ENCODE peak calls at places on chromosomes 11 and 22, in four cellular contexts. X, Z, F and W are unnamed samples.

GRCh38 chr11:134418119-134418840 is 6.2 kb upstream of the B3GAT1 start:
- DNase-seq in X (peak; percentile 29), Z (peak; percentile 29), F (peak; percentile 13), W (no peak)

GRCh38 chr22:36580846-36581245 is 51.9 kb upstream of the EIF3D start:
- DNase-seq in X (no peak), Z (no peak), F (no peak), W (no peak)

GRCh38 chr11:79185351-79185750 is 255.5 kb downstream of the TENM4 start:
- DNase-seq in X (no peak), Z (no peak), F (no peak), W (no peak)

GRCh38 chr11:131626761-131627160 is 256.3 kb downstream of the NTM start:
- DNase-seq in X (no peak), Z (no peak), F (no peak), W (no peak)

GRCh38 chr11:35689081-35689996 is 26.8 kb downstream of the TRIM44 start:
- DNase-seq in X (no peak), Z (no peak), F (no peak), W (no peak)

GRCh38 chr11:58912124-58912523 is 27.2 kb upstream of the GLYATL1 start:
- DNase-seq in X (no peak), Z (no peak), F (no peak), W (no peak)

GRCh38 chr11:77191823-77192495 is 63.9 kb downstream of the MYO7A start:
- DNase-seq in X (peak; percentile 98), Z (peak; percentile 77), F (peak; percentile 94), W (peak; percentile 72)

GRCh38 chr22:49052023-49052538 is 775.6 kb downstream of the BRD1 start:
- DNase-seq in X (no peak), Z (no peak), F (no peak), W (no peak)

GRCh38 chr11:76738618-76739220 is 44.4 kb upstream of the TSKU start:
- DNase-seq in X (no peak), Z (no peak), F (no peak), W (no peak)

GRCh38 chr11:93187290-93187689 is 10.5 kb downstream of the SLC36A4 start:
- DNase-seq in X (no peak), Z (no peak), F (no peak), W (no peak)

GRCh38 chr11:12737024-12737423 is 62.8 kb downstream of the TEAD1 start:
- DNase-seq in X (no peak), Z (no peak), F (no peak), W (no peak)

GRCh38 chr11:16337421-16338213 is 18.7 kb downstream of the SOX6 start:
- DNase-seq in X (no peak), Z (peak; percentile 48), F (no peak), W (no peak)

GRCh38 chr11:64897381-64898075 is 19.1 kb upstream of the EHD1 start:
- DNase-seq in X (no peak), Z (no peak), F (no peak), W (no peak)

GRCh38 chr11:9747816-9748215 is 83.9 kb downstream of the SWAP70 start:
- DNase-seq in X (no peak), Z (no peak), F (no peak), W (no peak)

GRCh38 chr11:104614117-104614716 is 284.0 kb downstream of the CASP12 start:
- DNase-seq in X (no peak), Z (no peak), F (no peak), W (no peak)

GRCh38 chr11:64181506-64182411 is 4.2 kb upstream of the STIP1 start:
- DNase-seq in X (peak; percentile 83), Z (peak; percentile 96), F (peak; percentile 70), W (peak; percentile 94)

GRCh38 chr22:29344137-29344536 is 28.6 kb upstream of the RASL10A start:
- DNase-seq in X (no peak), Z (no peak), F (no peak), W (no peak)

GRCh38 chr11:3823303-3823702 is 14.9 kb downstream of the PGAP2 start:
- DNase-seq in X (no peak), Z (no peak), F (no peak), W (no peak)

GRCh38 chr11:120835601-120836228 is 188.2 kb upstream of the TBCEL start:
- DNase-seq in X (no peak), Z (no peak), F (no peak), W (no peak)